ENCODE peak calls at places on chromosomes 12 and 14, in four cellular contexts. P is midbrain, Q is endothelial cell of umbilical vein, R is H7. S is an unnamed sample.
A peak's percentile ranks its signal among the peaks of the same experiment; 100 is the strongest.

GRCh38 chr12:65525501-65526141 is 247.1 kb downstream of the MSRB3 start:
- DNase-seq in P (no peak), R (no peak), Q (no peak), S (no peak)

GRCh38 chr12:50151047-50151687 is 16.0 kb downstream of the CERS5 start:
- DNase-seq in P (no peak), Q (no peak), R (no peak), S (no peak)

GRCh38 chr14:102229071-102229738 is 75.8 kb downstream of the MOK start:
- DNase-seq in P (no peak), R (peak; percentile 65), Q (no peak), S (no peak)

GRCh38 chr12:71846322-71846940 is 6.9 kb downstream of the TBC1D15 start:
- DNase-seq in Q (peak; percentile 54), R (no peak), P (peak; percentile 23), S (peak; percentile 8)

GRCh38 chr12:24027352-24027751 is 77.9 kb upstream of the SOX5 start:
- DNase-seq in Q (no peak), P (no peak), R (no peak), S (no peak)

GRCh38 chr14:85319998-85320397 is 209.9 kb upstream of the FLRT2 start:
- DNase-seq in Q (peak; percentile 95), R (no peak), P (no peak), S (peak; percentile 77)

GRCh38 chr14:95319312-95320075 is at the start of gene CLMN:
- DNase-seq in Q (peak; percentile 25), R (peak; percentile 97), P (peak; percentile 48), S (no peak)

GRCh38 chr14:38210168-38210567 is 2.5 kb downstream of the SSTR1 start:
- DNase-seq in Q (peak; percentile 70), R (no peak), P (no peak), S (peak; percentile 8)

GRCh38 chr14:63782683-63783389 is 55.0 kb upstream of the SGPP1 start:
- DNase-seq in Q (no peak), P (no peak), R (no peak), S (no peak)

GRCh38 chr12:72273851-72274284 is 1.7 kb downstream of the TRHDE start:
- DNase-seq in Q (no peak), R (peak; percentile 33), P (no peak), S (no peak)

GRCh38 chr14:44833376-44833775 is 128.4 kb downstream of the KLHL28 start:
- DNase-seq in P (no peak), R (no peak), Q (no peak), S (no peak)

GRCh38 chr14:104885031-104885972 is 20.2 kb downstream of the CEP170B start:
- DNase-seq in R (peak; percentile 73), Q (no peak), P (no peak), S (no peak)

GRCh38 chr12:130144256-130144655 is 18.0 kb upstream of the FZD10 start:
- DNase-seq in Q (no peak), P (no peak), R (no peak), S (no peak)

GRCh38 chr12:6029401-6029800 is 84.3 kb upstream of the ANO2 start:
- DNase-seq in R (peak; percentile 3), P (no peak), Q (no peak), S (no peak)

GRCh38 chr14:69107407-69108003 is 45.4 kb downstream of the DCAF5 start:
- DNase-seq in Q (peak; percentile 76), P (peak; percentile 17), R (peak; percentile 28), S (no peak)

GRCh38 chr12:76078748-76079147 is 5.7 kb downstream of the NAP1L1 start:
- DNase-seq in P (no peak), Q (no peak), R (no peak), S (no peak)

GRCh38 chr12:50017047-50017446 is 8.2 kb downstream of the RACGAP1 start:
- DNase-seq in P (peak; percentile 66), Q (peak; percentile 83), R (no peak), S (peak; percentile 26)

GRCh38 chr12:14275111-14275510 is 90.4 kb upstream of the ATF7IP start:
- DNase-seq in Q (no peak), R (no peak), P (no peak), S (no peak)

GRCh38 chr14:73180385-73180805 is 44.1 kb downstream of the PSEN1 start:
- DNase-seq in R (no peak), Q (no peak), P (no peak), S (no peak)

GRCh38 chr12:29320295-29321090 is 60.5 kb downstream of the ERGIC2 start:
- DNase-seq in P (no peak), R (no peak), Q (peak; percentile 57), S (peak; percentile 26)

GRCh38 chr12:54601841-54602240 is 13.4 kb upstream of the PPP1R1A start:
- DNase-seq in Q (no peak), R (no peak), P (no peak), S (no peak)

GRCh38 chr12:98754095-98754494 is 109.0 kb downstream of the APAF1 start:
- DNase-seq in P (peak; percentile 17), Q (no peak), R (no peak), S (no peak)